ENCODE peak calls at places on chromosomes 13 and 19, in seven cellular contexts. Z is mucosa of descending colon; F is type B pancreatic cell; R is stimulated activated CD4-positive, alpha-beta T cell treated with anti-CD3 and anti-CD28 coated beads, Interleukin-15, amount 100 ng/mL, for 24 hours; V is endothelial cell; B is GM04503; K is neural crest cell. C is an unnamed sample.
A peak's percentile ranks its signal among the peaks of the same experiment; 100 is the strongest.

GRCh38 chr19:28239270-28239669 is 973.7 kb downstream of the UQCRFS1 start:
- DNase-seq in B (no peak), R (no peak), V (peak; percentile 62), K (peak; percentile 11), F (no peak), Z (no peak), C (no peak)

GRCh38 chr13:113421673-113422270 is 31.5 kb downstream of the ADPRHL1 start:
- DNase-seq in Z (no peak), F (no peak), V (no peak), R (no peak), B (no peak), K (no peak), C (no peak)

GRCh38 chr19:33468361-33469170 is 53.0 kb downstream of the PEPD start:
- DNase-seq in V (no peak), R (no peak), F (no peak), B (no peak), K (no peak), Z (peak; percentile 41), C (peak; percentile 37)

GRCh38 chr19:5443723-5444122 is 11.5 kb upstream of the ZNRF4 start:
- DNase-seq in B (no peak), K (no peak), R (no peak), Z (no peak), V (no peak), F (no peak), C (no peak)

GRCh38 chr13:76225815-76226489 is 589.8 kb downstream of the LMO7 start:
- DNase-seq in R (no peak), V (no peak), F (no peak), B (no peak), K (no peak), Z (no peak), C (no peak)

GRCh38 chr13:48304132-48304876 is 753 bp downstream of the RB1 start:
- DNase-seq in K (peak; percentile 9), V (peak; percentile 14), Z (no peak), F (no peak), R (no peak), B (peak; percentile 14), C (peak; percentile 53)

GRCh38 chr13:113050856-113051431 is 54.6 kb upstream of the F7 start:
- DNase-seq in F (no peak), V (no peak), K (no peak), R (no peak), B (no peak), Z (peak; percentile 31), C (no peak)

GRCh38 chr19:35908977-35909683 is 1.0 kb upstream of the TYROBP start:
- DNase-seq in F (no peak), V (no peak), B (no peak), R (no peak), Z (peak; percentile 87), K (no peak), C (peak; percentile 91)

GRCh38 chr13:40940841-40941240 is 78.3 kb downstream of the ELF1 start:
- DNase-seq in F (no peak), B (no peak), K (no peak), R (no peak), V (no peak), Z (no peak), C (no peak)

GRCh38 chr19:30666301-30666803 is 294.2 kb downstream of the ZNF536 start:
- DNase-seq in B (no peak), R (peak; percentile 61), K (peak; percentile 78), Z (no peak), V (peak; percentile 76), F (peak; percentile 77), C (peak; percentile 68)

C was measured in Peyer's patch.